ENCODE peak calls at places on chromosomes 11 and 22, in five cellular contexts. One of them, this sample, is unnamed.

GRCh38 chr22:35685731-35686130 is 31.9 kb upstream of the APOL5 start:
- DNase-seq in CD8-positive, alpha-beta T cell: no peak
- DNase-seq in aorta: no peak
- DNase-seq in tibial nerve: no peak
- DNase-seq in astrocyte of the spinal cord: no peak
- DNase-seq in this sample: no peak

GRCh38 chr11:75270896-75271415 is 30.4 kb downstream of the TPBGL start:
- DNase-seq in CD8-positive, alpha-beta T cell: no peak
- DNase-seq in aorta: peak
- DNase-seq in tibial nerve: no peak
- DNase-seq in astrocyte of the spinal cord: no peak
- DNase-seq in this sample: peak

GRCh38 chr11:133157180-133157579 is 375.1 kb downstream of the OPCML start:
- DNase-seq in CD8-positive, alpha-beta T cell: no peak
- DNase-seq in aorta: no peak
- DNase-seq in tibial nerve: no peak
- DNase-seq in astrocyte of the spinal cord: no peak
- DNase-seq in this sample: no peak

GRCh38 chr11:22491826-22492225 is 133.8 kb downstream of the FANCF start:
- DNase-seq in CD8-positive, alpha-beta T cell: no peak
- DNase-seq in aorta: no peak
- DNase-seq in tibial nerve: no peak
- DNase-seq in astrocyte of the spinal cord: peak
- DNase-seq in this sample: no peak

GRCh38 chr11:127600674-127601073 is 600.1 kb upstream of the KIRREL3 start:
- DNase-seq in CD8-positive, alpha-beta T cell: no peak
- DNase-seq in aorta: no peak
- DNase-seq in tibial nerve: no peak
- DNase-seq in astrocyte of the spinal cord: no peak
- DNase-seq in this sample: no peak

GRCh38 chr22:35837328-35837727 is 119.7 kb downstream of the APOL5 start:
- DNase-seq in CD8-positive, alpha-beta T cell: no peak
- DNase-seq in aorta: no peak
- DNase-seq in tibial nerve: no peak
- DNase-seq in astrocyte of the spinal cord: no peak
- DNase-seq in this sample: no peak

GRCh38 chr11:72741849-72742521 is 10.2 kb downstream of the ARAP1 start:
- DNase-seq in CD8-positive, alpha-beta T cell: no peak
- DNase-seq in aorta: no peak
- DNase-seq in tibial nerve: no peak
- DNase-seq in astrocyte of the spinal cord: no peak
- DNase-seq in this sample: no peak

GRCh38 chr11:119739021-119739703 is 10.2 kb upstream of the NECTIN1 start:
- DNase-seq in CD8-positive, alpha-beta T cell: no peak
- DNase-seq in aorta: no peak
- DNase-seq in tibial nerve: no peak
- DNase-seq in astrocyte of the spinal cord: no peak
- DNase-seq in this sample: no peak

GRCh38 chr11:86537541-86538222 is 134.7 kb downstream of the ME3 start:
- DNase-seq in CD8-positive, alpha-beta T cell: no peak
- DNase-seq in aorta: no peak
- DNase-seq in tibial nerve: no peak
- DNase-seq in astrocyte of the spinal cord: peak
- DNase-seq in this sample: no peak

GRCh38 chr11:111541209-111542061 is 915 bp downstream of the LAYN start:
- DNase-seq in CD8-positive, alpha-beta T cell: no peak
- DNase-seq in aorta: peak
- DNase-seq in tibial nerve: no peak
- DNase-seq in astrocyte of the spinal cord: peak
- DNase-seq in this sample: no peak

GRCh38 chr22:29799217-29799680 is 32.1 kb downstream of the UQCR10 start:
- DNase-seq in CD8-positive, alpha-beta T cell: no peak
- DNase-seq in aorta: peak
- DNase-seq in tibial nerve: peak
- DNase-seq in astrocyte of the spinal cord: peak
- DNase-seq in this sample: no peak

GRCh38 chr11:77127969-77128691 is at the start of gene MYO7A:
- DNase-seq in CD8-positive, alpha-beta T cell: no peak
- DNase-seq in aorta: peak
- DNase-seq in tibial nerve: no peak
- DNase-seq in astrocyte of the spinal cord: no peak
- DNase-seq in this sample: no peak

GRCh38 chr11:76215946-76216345 is 9.6 kb upstream of the WNT11 start:
- DNase-seq in CD8-positive, alpha-beta T cell: no peak
- DNase-seq in aorta: no peak
- DNase-seq in tibial nerve: no peak
- DNase-seq in astrocyte of the spinal cord: no peak
- DNase-seq in this sample: no peak

GRCh38 chr11:12845739-12846358 is 163.3 kb upstream of the RASSF10 start:
- DNase-seq in CD8-positive, alpha-beta T cell: no peak
- DNase-seq in aorta: no peak
- DNase-seq in tibial nerve: no peak
- DNase-seq in astrocyte of the spinal cord: peak
- DNase-seq in this sample: no peak

GRCh38 chr11:86745571-86745970 is 54.8 kb upstream of the PRSS23 start:
- DNase-seq in CD8-positive, alpha-beta T cell: no peak
- DNase-seq in aorta: no peak
- DNase-seq in tibial nerve: no peak
- DNase-seq in astrocyte of the spinal cord: no peak
- DNase-seq in this sample: no peak

GRCh38 chr11:35590412-35590811 is 27.8 kb upstream of the FJX1 start:
- DNase-seq in CD8-positive, alpha-beta T cell: no peak
- DNase-seq in aorta: no peak
- DNase-seq in tibial nerve: no peak
- DNase-seq in astrocyte of the spinal cord: no peak
- DNase-seq in this sample: no peak

GRCh38 chr22:31629741-31630184 is 32.3 kb downstream of the PISD start:
- DNase-seq in CD8-positive, alpha-beta T cell: no peak
- DNase-seq in aorta: no peak
- DNase-seq in tibial nerve: no peak
- DNase-seq in astrocyte of the spinal cord: no peak
- DNase-seq in this sample: no peak

GRCh38 chr11:110165039-110165438 is 71.8 kb downstream of the ZC3H12C start:
- DNase-seq in CD8-positive, alpha-beta T cell: no peak
- DNase-seq in aorta: no peak
- DNase-seq in tibial nerve: no peak
- DNase-seq in astrocyte of the spinal cord: no peak
- DNase-seq in this sample: no peak

GRCh38 chr11:126607374-126607773 is 251.9 kb downstream of the ST3GAL4 start:
- DNase-seq in CD8-positive, alpha-beta T cell: no peak
- DNase-seq in aorta: no peak
- DNase-seq in tibial nerve: peak
- DNase-seq in astrocyte of the spinal cord: peak
- DNase-seq in this sample: no peak

GRCh38 chr11:85590848-85591483 is 36.2 kb downstream of the DLG2 start:
- DNase-seq in CD8-positive, alpha-beta T cell: no peak
- DNase-seq in aorta: no peak
- DNase-seq in tibial nerve: no peak
- DNase-seq in astrocyte of the spinal cord: peak
- DNase-seq in this sample: no peak

GRCh38 chr11:122628691-122629555 is 26.6 kb upstream of the UBASH3B start:
- DNase-seq in CD8-positive, alpha-beta T cell: peak
- DNase-seq in aorta: peak
- DNase-seq in tibial nerve: peak
- DNase-seq in astrocyte of the spinal cord: peak
- DNase-seq in this sample: peak

GRCh38 chr11:72831521-72832300 is 17.5 kb downstream of the ATG16L2 start:
- DNase-seq in CD8-positive, alpha-beta T cell: peak
- DNase-seq in aorta: peak
- DNase-seq in tibial nerve: peak
- DNase-seq in astrocyte of the spinal cord: peak
- DNase-seq in this sample: peak

GRCh38 chr11:65781152-65781961 is 581 bp upstream of the AP5B1 start:
- DNase-seq in CD8-positive, alpha-beta T cell: no peak
- DNase-seq in aorta: peak
- DNase-seq in tibial nerve: no peak
- DNase-seq in astrocyte of the spinal cord: no peak
- DNase-seq in this sample: no peak

GRCh38 chr11:92048415-92048814 is 176.2 kb upstream of the FAT3 start:
- DNase-seq in CD8-positive, alpha-beta T cell: no peak
- DNase-seq in aorta: no peak
- DNase-seq in tibial nerve: no peak
- DNase-seq in astrocyte of the spinal cord: no peak
- DNase-seq in this sample: no peak

GRCh38 chr11:83666149-83666548 is 380.0 kb upstream of the CCDC90B start:
- DNase-seq in CD8-positive, alpha-beta T cell: no peak
- DNase-seq in aorta: no peak
- DNase-seq in tibial nerve: no peak
- DNase-seq in astrocyte of the spinal cord: no peak
- DNase-seq in this sample: no peak

GRCh38 chr11:8733847-8734246 is 51.3 kb downstream of the RPL27A start:
- DNase-seq in CD8-positive, alpha-beta T cell: no peak
- DNase-seq in aorta: no peak
- DNase-seq in tibial nerve: no peak
- DNase-seq in astrocyte of the spinal cord: no peak
- DNase-seq in this sample: no peak

GRCh38 chr22:44375451-44375850 is 62.7 kb upstream of the SHISAL1 start:
- DNase-seq in CD8-positive, alpha-beta T cell: no peak
- DNase-seq in aorta: no peak
- DNase-seq in tibial nerve: no peak
- DNase-seq in astrocyte of the spinal cord: peak
- DNase-seq in this sample: no peak

GRCh38 chr11:19963697-19964340 is 196.5 kb downstream of the DBX1 start:
- DNase-seq in CD8-positive, alpha-beta T cell: no peak
- DNase-seq in aorta: no peak
- DNase-seq in tibial nerve: no peak
- DNase-seq in astrocyte of the spinal cord: peak
- DNase-seq in this sample: no peak

GRCh38 chr11:77191429-77191822 is 63.4 kb downstream of the MYO7A start:
- DNase-seq in CD8-positive, alpha-beta T cell: no peak
- DNase-seq in aorta: no peak
- DNase-seq in tibial nerve: no peak
- DNase-seq in astrocyte of the spinal cord: no peak
- DNase-seq in this sample: no peak

GRCh38 chr22:37601203-37601539 is 7.5 kb upstream of the GGA1 start:
- DNase-seq in CD8-positive, alpha-beta T cell: no peak
- DNase-seq in aorta: no peak
- DNase-seq in tibial nerve: no peak
- DNase-seq in astrocyte of the spinal cord: no peak
- DNase-seq in this sample: no peak

GRCh38 chr11:98952110-98952509 is 68.6 kb upstream of the CNTN5 start:
- DNase-seq in CD8-positive, alpha-beta T cell: no peak
- DNase-seq in aorta: no peak
- DNase-seq in tibial nerve: no peak
- DNase-seq in astrocyte of the spinal cord: no peak
- DNase-seq in this sample: no peak

GRCh38 chr11:79437981-79438630 is 2.7 kb downstream of the TENM4 start:
- DNase-seq in CD8-positive, alpha-beta T cell: no peak
- DNase-seq in aorta: peak
- DNase-seq in tibial nerve: no peak
- DNase-seq in astrocyte of the spinal cord: peak
- DNase-seq in this sample: no peak

GRCh38 chr22:21807545-21807944 is 59.9 kb downstream of the MAPK1 start:
- DNase-seq in CD8-positive, alpha-beta T cell: no peak
- DNase-seq in aorta: no peak
- DNase-seq in tibial nerve: no peak
- DNase-seq in astrocyte of the spinal cord: no peak
- DNase-seq in this sample: no peak

GRCh38 chr22:32744560-32744959 is 56.9 kb upstream of the TIMP3 start:
- DNase-seq in CD8-positive, alpha-beta T cell: no peak
- DNase-seq in aorta: no peak
- DNase-seq in tibial nerve: no peak
- DNase-seq in astrocyte of the spinal cord: no peak
- DNase-seq in this sample: no peak
- H3K4me3 ChIP-seq in CD8-positive, alpha-beta T cell: no peak
- H3K4me3 ChIP-seq in aorta: no peak
- H3K4me3 ChIP-seq in tibial nerve: no peak
- H3K4me3 ChIP-seq in astrocyte of the spinal cord: no peak
- H3K4me3 ChIP-seq in this sample: no peak

DNA sequence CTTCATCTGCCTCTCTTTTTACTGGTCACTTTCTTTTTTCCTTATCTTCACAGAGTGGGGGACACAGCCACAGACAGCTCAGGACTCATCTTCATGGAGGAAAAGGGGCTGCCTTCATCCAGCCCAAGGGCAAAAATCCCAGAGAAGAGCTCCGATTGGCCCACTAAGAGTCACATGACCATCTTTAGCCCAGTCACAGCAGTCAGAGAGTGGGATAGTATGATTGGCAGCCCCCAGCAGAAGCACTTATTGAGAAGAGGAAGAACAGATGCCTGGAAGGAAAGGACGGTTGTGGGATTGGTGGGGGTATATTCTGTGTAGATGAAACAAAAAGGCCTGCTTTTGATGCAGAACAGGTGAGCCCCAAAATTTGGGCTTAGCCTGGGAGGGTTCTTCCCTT is 77.8 kb downstream of the MN1 start:
- DNase-seq in CD8-positive, alpha-beta T cell: no peak
- DNase-seq in aorta: no peak
- DNase-seq in tibial nerve: no peak
- DNase-seq in astrocyte of the spinal cord: no peak
- DNase-seq in this sample: no peak
- H3K4me3 ChIP-seq in CD8-positive, alpha-beta T cell: no peak
- H3K4me3 ChIP-seq in aorta: no peak
- H3K4me3 ChIP-seq in tibial nerve: no peak
- H3K4me3 ChIP-seq in astrocyte of the spinal cord: no peak
- H3K4me3 ChIP-seq in this sample: no peak

GRCh38 chr22:22981670-22982571 is 88.4 kb upstream of the GNAZ start:
- DNase-seq in CD8-positive, alpha-beta T cell: no peak
- DNase-seq in aorta: no peak
- DNase-seq in tibial nerve: no peak
- DNase-seq in astrocyte of the spinal cord: no peak
- DNase-seq in this sample: no peak

GRCh38 chr22:22983816-22984215 is 86.5 kb upstream of the GNAZ start:
- DNase-seq in CD8-positive, alpha-beta T cell: no peak
- DNase-seq in aorta: no peak
- DNase-seq in tibial nerve: no peak
- DNase-seq in astrocyte of the spinal cord: no peak
- DNase-seq in this sample: no peak

GRCh38 chr22:22984967-22985366 is 85.4 kb upstream of the GNAZ start:
- DNase-seq in CD8-positive, alpha-beta T cell: no peak
- DNase-seq in aorta: no peak
- DNase-seq in tibial nerve: no peak
- DNase-seq in astrocyte of the spinal cord: no peak
- DNase-seq in this sample: no peak

GRCh38 chr22:22983123-22983522 is 87.2 kb upstream of the GNAZ start:
- DNase-seq in CD8-positive, alpha-beta T cell: no peak
- DNase-seq in aorta: no peak
- DNase-seq in tibial nerve: no peak
- DNase-seq in astrocyte of the spinal cord: no peak
- DNase-seq in this sample: no peak

GRCh38 chr22:22982616-22983015 is 87.7 kb upstream of the GNAZ start:
- DNase-seq in CD8-positive, alpha-beta T cell: no peak
- DNase-seq in aorta: no peak
- DNase-seq in tibial nerve: no peak
- DNase-seq in astrocyte of the spinal cord: no peak
- DNase-seq in this sample: no peak
- H3K4me3 ChIP-seq in CD8-positive, alpha-beta T cell: no peak
- H3K4me3 ChIP-seq in aorta: no peak
- H3K4me3 ChIP-seq in tibial nerve: no peak
- H3K4me3 ChIP-seq in astrocyte of the spinal cord: no peak
- H3K4me3 ChIP-seq in this sample: no peak

DNA sequence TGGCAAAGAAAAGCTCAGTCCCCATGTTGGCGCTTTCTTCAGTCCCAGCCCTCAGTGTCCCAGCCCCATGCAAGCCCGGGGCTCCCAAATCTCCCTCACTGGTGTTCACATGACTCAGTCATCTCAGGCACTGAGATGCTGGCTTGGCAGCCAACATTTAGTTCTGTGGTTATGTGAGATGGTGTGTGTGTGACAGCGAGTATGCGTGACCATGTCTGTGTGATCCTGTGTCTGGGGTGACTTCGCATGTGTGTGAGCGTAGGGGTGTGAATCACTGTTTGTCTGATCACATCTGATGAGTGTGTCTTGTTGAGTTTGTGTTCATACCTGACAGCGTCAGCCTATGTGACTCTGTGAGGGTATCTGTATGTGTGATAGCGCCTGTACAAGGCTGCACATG is 16.2 kb downstream of the CREB3L1 start:
- DNase-seq in CD8-positive, alpha-beta T cell: no peak
- DNase-seq in aorta: peak
- DNase-seq in tibial nerve: no peak
- DNase-seq in astrocyte of the spinal cord: peak
- DNase-seq in this sample: no peak
- H3K4me3 ChIP-seq in CD8-positive, alpha-beta T cell: no peak
- H3K4me3 ChIP-seq in aorta: no peak
- H3K4me3 ChIP-seq in tibial nerve: no peak
- H3K4me3 ChIP-seq in astrocyte of the spinal cord: no peak
- H3K4me3 ChIP-seq in this sample: no peak

This sample was measured in naive thymus-derived CD4-positive, alpha-beta T cell.